ENCODE peak calls at places on chromosomes 7 and 10, in seven cellular contexts. U is AG04450, E is endodermal cell, P is transverse colon, R is heart right ventricle, D is lung, A is stomach. Y is an unnamed sample.

GRCh38 chr7:20199015-20199737 is 18.0 kb downstream of the MACC1 start:
- DNase-seq in P (peak; percentile 85), A (peak; percentile 34), U (peak; percentile 37), E (no peak), R (peak; percentile 25), D (peak; percentile 74), Y (peak; percentile 89)

GRCh38 chr10:108789911-108790310 is 1133.4 kb downstream of the XPNPEP1 start:
- DNase-seq in E (no peak), P (no peak), D (no peak), R (no peak), U (no peak), A (no peak), Y (no peak)

GRCh38 chr7:130486114-130486962 is 5.5 kb upstream of the MEST start:
- DNase-seq in U (no peak), P (peak; percentile 87), R (peak; percentile 53), A (peak; percentile 80), D (peak; percentile 82), E (peak; percentile 96), Y (peak; percentile 86)

GRCh38 chr10:14653271-14654161 is 121.2 kb downstream of the FAM107B start:
- DNase-seq in P (no peak), D (no peak), R (no peak), E (peak; percentile 77), A (peak; percentile 80), U (peak; percentile 38), Y (peak; percentile 96)

GRCh38 chr10:79329529-79329928 is 17.7 kb upstream of the PPIF start:
- DNase-seq in D (no peak), A (no peak), P (no peak), U (no peak), E (no peak), R (no peak), Y (peak; percentile 50)

GRCh38 chr7:94509879-94510581 is 421 bp downstream of the CASD1 start:
- DNase-seq in D (peak; percentile 70), U (no peak), P (peak; percentile 82), R (peak; percentile 64), A (peak; percentile 72), E (peak; percentile 90), Y (peak; percentile 75)

GRCh38 chr10:55509168-55509567 is 708.1 kb upstream of the PCDH15 start:
- DNase-seq in R (no peak), D (no peak), E (no peak), A (no peak), P (no peak), U (no peak), Y (no peak)

GRCh38 chr10:63456437-63457210 is 9.2 kb downstream of the JMJD1C start:
- DNase-seq in E (no peak), R (no peak), D (no peak), A (no peak), U (no peak), P (no peak), Y (no peak)

GRCh38 chr7:147509859-147510542 is 1080.6 kb upstream of the C7orf33 start:
- DNase-seq in D (no peak), A (no peak), E (no peak), R (no peak), U (no peak), P (no peak), Y (no peak)

GRCh38 chr7:31710171-31710570 is 23.2 kb downstream of the PPP1R17 start:
- DNase-seq in E (peak; percentile 66), R (no peak), A (no peak), D (no peak), P (no peak), U (no peak), Y (no peak)

GRCh38 chr7:20417675-20418382 is 87.1 kb downstream of the ITGB8 start:
- DNase-seq in E (no peak), A (no peak), R (no peak), U (no peak), P (no peak), D (no peak), Y (no peak)

GRCh38 chr10:100827819-100828743 is 82.7 kb downstream of the PAX2 start:
- DNase-seq in E (peak; percentile 89), A (peak; percentile 55), D (peak; percentile 28), U (no peak), P (peak; percentile 49), R (peak; percentile 35), Y (peak; percentile 6)

GRCh38 chr10:132308588-132309451 is 1.1 kb upstream of the STK32C start:
- DNase-seq in A (no peak), E (peak; percentile 75), D (no peak), U (no peak), R (no peak), P (no peak), Y (no peak)

GRCh38 chr7:131110294-131111080 is 217.2 kb upstream of the MKLN1 start:
- DNase-seq in D (no peak), E (peak; percentile 77), R (no peak), U (no peak), A (no peak), P (peak; percentile 21), Y (peak; percentile 43)

GRCh38 chr10:123536176-123536845 is 129.8 kb upstream of the GPR26 start:
- DNase-seq in R (no peak), U (no peak), D (no peak), A (no peak), E (peak; percentile 13), P (no peak), Y (no peak)

GRCh38 chr7:22240904-22241571 is 115.9 kb downstream of the RAPGEF5 start:
- DNase-seq in E (no peak), D (no peak), R (no peak), U (no peak), P (no peak), A (no peak), Y (no peak)

GRCh38 chr10:16612148-16612742 is 90.6 kb upstream of the C1QL3 start:
- DNase-seq in A (no peak), U (peak; percentile 13), R (no peak), E (peak; percentile 78), P (no peak), D (no peak), Y (no peak)

GRCh38 chr7:47581821-47582747 is at the start of gene TNS3:
- DNase-seq in A (peak; percentile 68), E (peak; percentile 85), U (no peak), R (peak; percentile 60), P (peak; percentile 69), D (no peak), Y (peak; percentile 74)

GRCh38 chr10:110546077-110546476 is 21.4 kb upstream of the SMC3 start:
- DNase-seq in R (no peak), D (no peak), A (no peak), U (no peak), P (no peak), E (no peak), Y (no peak)

GRCh38 chr7:22393825-22394458 is 37.0 kb upstream of the RAPGEF5 start:
- DNase-seq in E (no peak), D (no peak), A (no peak), U (no peak), P (no peak), R (no peak), Y (no peak)

GRCh38 chr10:17645591-17646345 is 1.8 kb downstream of the STAM start:
- DNase-seq in U (no peak), R (no peak), D (no peak), A (no peak), E (no peak), P (no peak), Y (peak; percentile 16)

GRCh38 chr7:81285142-81285871 is 366.5 kb upstream of the SEMA3C start:
- DNase-seq in U (peak; percentile 43), R (no peak), E (no peak), P (no peak), D (no peak), A (no peak), Y (peak; percentile 9)

GRCh38 chr7:130942211-130942964 is 208.4 kb upstream of the KLF14 start:
- DNase-seq in D (no peak), E (no peak), P (peak; percentile 69), U (no peak), A (peak; percentile 48), R (no peak), Y (no peak)

DNA sequence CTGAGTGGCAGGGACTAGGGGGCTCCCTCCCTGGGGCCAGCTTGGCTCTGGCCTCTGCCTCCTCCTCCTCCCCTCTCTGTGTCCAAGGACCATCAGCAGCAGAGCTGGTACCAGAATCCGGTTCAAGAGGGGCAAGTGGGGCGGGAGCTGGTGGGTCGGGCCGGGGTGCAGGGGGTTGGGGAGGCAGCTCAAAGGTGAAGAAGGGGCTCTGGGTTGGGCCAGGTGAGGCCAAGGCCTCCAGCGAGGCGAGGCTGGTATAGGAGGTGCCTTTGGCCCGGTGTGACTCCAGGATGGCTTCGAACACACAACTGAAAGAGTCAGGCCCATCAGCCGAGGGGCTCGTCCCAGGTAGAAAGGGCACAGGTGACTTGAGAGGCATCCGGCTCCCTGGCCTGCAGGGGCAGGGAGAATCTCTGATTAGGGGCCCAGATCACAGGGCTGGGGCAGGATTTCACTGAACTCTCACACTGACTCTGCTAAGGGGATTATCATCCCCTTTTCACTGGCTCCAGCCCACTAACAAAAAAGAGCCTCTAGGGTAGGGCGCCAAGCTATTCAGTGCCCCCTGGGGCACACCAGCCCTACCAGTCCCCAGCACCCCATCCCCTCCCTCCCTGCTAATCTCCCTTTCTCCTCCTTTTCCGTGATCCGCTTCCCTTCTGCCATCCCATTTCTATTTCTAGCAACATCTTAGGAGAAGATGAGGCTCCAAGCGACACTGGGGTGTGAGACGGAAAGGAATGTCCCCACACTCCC is 4.6 kb downstream of the PSD start:
- DNase-seq in A (no peak), P (no peak), D (no peak), U (no peak), E (no peak), R (no peak), Y (no peak)
- H3K27me3 ChIP-seq in A (peaks cover 24% of the 10 kb centered on the region), P (peaks cover 90% of the 10 kb centered on the region), D (peaks cover 5% of the 10 kb centered on the region), U (peaks cover 65% of the 10 kb centered on the region), E (peaks cover 55% of the 10 kb centered on the region), R (peaks cover 86% of the 10 kb centered on the region), Y (peaks cover 55% of the 10 kb centered on the region)

DNA sequence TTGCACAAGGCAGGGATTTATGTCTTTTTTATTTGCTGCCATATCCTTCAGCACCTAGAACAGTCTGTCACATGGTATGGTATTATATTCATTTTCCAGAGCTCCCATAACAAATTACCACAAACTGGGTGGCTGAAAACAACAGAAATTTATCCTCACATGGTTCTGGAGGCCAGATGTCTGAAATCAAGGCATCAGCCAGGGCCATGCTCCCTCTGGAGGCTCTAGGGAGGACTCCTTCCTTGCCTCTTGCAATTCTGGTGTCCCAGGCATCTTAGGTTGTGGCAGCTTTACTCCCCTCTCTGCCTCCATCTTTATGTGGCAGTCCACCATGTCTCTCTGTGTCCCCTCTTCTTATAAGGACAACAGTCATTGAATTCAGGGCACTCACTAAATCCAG is 43.1 kb downstream of the MET start:
- DNase-seq in A (no peak), U (no peak), P (no peak), E (no peak), D (no peak), R (no peak), Y (no peak)
- TF ChIP-seq CTCF in A (no peak), U (peak; percentile 21), P (no peak), E (peak; percentile 54), D (no peak), R (no peak), Y (no peak)

DNA sequence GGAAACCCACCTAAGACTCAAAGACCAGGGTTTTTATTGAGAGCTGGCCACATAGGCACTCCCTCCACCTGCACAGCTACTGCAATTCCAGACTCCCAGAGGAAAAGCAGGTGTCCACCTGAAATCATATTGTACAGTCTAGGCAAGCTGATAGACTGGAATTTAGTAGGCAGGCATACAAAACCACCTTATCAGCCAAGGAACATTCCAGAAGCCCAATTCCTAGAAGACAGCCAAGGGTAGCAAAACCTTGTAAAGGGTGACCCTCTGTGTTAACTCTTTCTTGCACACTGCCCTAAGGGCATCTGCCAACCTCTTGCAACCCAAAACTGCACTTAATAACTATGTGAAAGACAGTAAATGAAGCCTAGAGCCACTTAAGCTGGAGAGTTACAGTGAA is 5.3 kb downstream of the TMEM176A start:
- DNase-seq in D (no peak), U (no peak), E (no peak), A (no peak), R (no peak), P (no peak), Y (no peak)
- H3K27me3 ChIP-seq in D (no peaks in the 10 kb centered on the region), U (peaks cover 12% of the 10 kb centered on the region), E (peaks cover 47% of the 10 kb centered on the region), A (no peaks in the 10 kb centered on the region), R (no peaks in the 10 kb centered on the region), P (peaks cover 8% of the 10 kb centered on the region), Y (peaks cover 91% of the 10 kb centered on the region)

GRCh38 chr10:114304566-114305421 is 65.7 kb downstream of the VWA2 start:
- DNase-seq in U (no peak), R (peak; percentile 53), E (peak; percentile 96), D (no peak), A (peak; percentile 59), P (peak; percentile 62), Y (no peak)
- TF ChIP-seq CTCF in U (peak; percentile 68), R (peak; percentile 64), E (peak; percentile 75), D (peak; percentile 8), A (no peak), P (no peak), Y (no peak)